ENCODE peak calls at places on chromosomes 5 and 9, in seven cellular contexts. One of them, this sample, is unnamed.

GRCh38 chr5:122611401-122611800 is 163.5 kb upstream of the SNX2 start:
- DNase-seq in GM12865: no peak
- DNase-seq in A549: no peak
- DNase-seq in CD8-positive, alpha-beta memory T cell: no peak
- DNase-seq in astrocyte of the cerebellum: no peak
- DNase-seq in esophagus squamous epithelium: no peak
- DNase-seq in ovary: no peak
- DNase-seq in this sample: no peak

GRCh38 chr5:36495638-36496010 is 110.8 kb upstream of the SLC1A3 start:
- DNase-seq in esophagus squamous epithelium: no peak
- DNase-seq in CD8-positive, alpha-beta memory T cell: no peak
- DNase-seq in A549: no peak
- DNase-seq in ovary: no peak
- DNase-seq in astrocyte of the cerebellum: peak
- DNase-seq in GM12865: no peak
- DNase-seq in this sample: no peak

GRCh38 chr5:172179032-172179989 is 8.7 kb downstream of the STK10 start:
- DNase-seq in CD8-positive, alpha-beta memory T cell: peak
- DNase-seq in A549: no peak
- DNase-seq in esophagus squamous epithelium: no peak
- DNase-seq in GM12865: peak
- DNase-seq in astrocyte of the cerebellum: peak
- DNase-seq in ovary: no peak
- DNase-seq in this sample: no peak

GRCh38 chr5:157778121-157778805 is 34.8 kb downstream of the LSM11 start:
- DNase-seq in astrocyte of the cerebellum: peak
- DNase-seq in esophagus squamous epithelium: no peak
- DNase-seq in GM12865: no peak
- DNase-seq in ovary: no peak
- DNase-seq in CD8-positive, alpha-beta memory T cell: no peak
- DNase-seq in A549: no peak
- DNase-seq in this sample: peak

GRCh38 chr5:4941957-4942830 is 197.9 kb upstream of the ADAMTS16 start:
- DNase-seq in astrocyte of the cerebellum: no peak
- DNase-seq in A549: peak
- DNase-seq in CD8-positive, alpha-beta memory T cell: no peak
- DNase-seq in GM12865: peak
- DNase-seq in esophagus squamous epithelium: no peak
- DNase-seq in ovary: peak
- DNase-seq in this sample: no peak

GRCh38 chr9:84101892-84102632 is 121.5 kb downstream of the RMI1 start:
- DNase-seq in A549: no peak
- DNase-seq in esophagus squamous epithelium: no peak
- DNase-seq in astrocyte of the cerebellum: no peak
- DNase-seq in GM12865: no peak
- DNase-seq in ovary: no peak
- DNase-seq in CD8-positive, alpha-beta memory T cell: no peak
- DNase-seq in this sample: no peak

GRCh38 chr5:174410716-174411512 is 313.5 kb upstream of the MSX2 start:
- DNase-seq in GM12865: no peak
- DNase-seq in A549: peak
- DNase-seq in CD8-positive, alpha-beta memory T cell: no peak
- DNase-seq in astrocyte of the cerebellum: no peak
- DNase-seq in ovary: no peak
- DNase-seq in esophagus squamous epithelium: no peak
- DNase-seq in this sample: no peak

GRCh38 chr9:17528859-17529258 is 50.0 kb upstream of the SH3GL2 start:
- DNase-seq in astrocyte of the cerebellum: no peak
- DNase-seq in CD8-positive, alpha-beta memory T cell: no peak
- DNase-seq in A549: no peak
- DNase-seq in esophagus squamous epithelium: no peak
- DNase-seq in ovary: no peak
- DNase-seq in GM12865: no peak
- DNase-seq in this sample: no peak

GRCh38 chr5:158117467-158118165 is 258.7 kb upstream of the CLINT1 start:
- DNase-seq in CD8-positive, alpha-beta memory T cell: no peak
- DNase-seq in esophagus squamous epithelium: no peak
- DNase-seq in GM12865: no peak
- DNase-seq in A549: no peak
- DNase-seq in astrocyte of the cerebellum: no peak
- DNase-seq in ovary: no peak
- DNase-seq in this sample: no peak

GRCh38 chr5:135878156-135878620 is 17.5 kb downstream of the IL9 start:
- DNase-seq in astrocyte of the cerebellum: no peak
- DNase-seq in A549: no peak
- DNase-seq in GM12865: no peak
- DNase-seq in esophagus squamous epithelium: no peak
- DNase-seq in CD8-positive, alpha-beta memory T cell: no peak
- DNase-seq in ovary: no peak
- DNase-seq in this sample: no peak

DNA sequence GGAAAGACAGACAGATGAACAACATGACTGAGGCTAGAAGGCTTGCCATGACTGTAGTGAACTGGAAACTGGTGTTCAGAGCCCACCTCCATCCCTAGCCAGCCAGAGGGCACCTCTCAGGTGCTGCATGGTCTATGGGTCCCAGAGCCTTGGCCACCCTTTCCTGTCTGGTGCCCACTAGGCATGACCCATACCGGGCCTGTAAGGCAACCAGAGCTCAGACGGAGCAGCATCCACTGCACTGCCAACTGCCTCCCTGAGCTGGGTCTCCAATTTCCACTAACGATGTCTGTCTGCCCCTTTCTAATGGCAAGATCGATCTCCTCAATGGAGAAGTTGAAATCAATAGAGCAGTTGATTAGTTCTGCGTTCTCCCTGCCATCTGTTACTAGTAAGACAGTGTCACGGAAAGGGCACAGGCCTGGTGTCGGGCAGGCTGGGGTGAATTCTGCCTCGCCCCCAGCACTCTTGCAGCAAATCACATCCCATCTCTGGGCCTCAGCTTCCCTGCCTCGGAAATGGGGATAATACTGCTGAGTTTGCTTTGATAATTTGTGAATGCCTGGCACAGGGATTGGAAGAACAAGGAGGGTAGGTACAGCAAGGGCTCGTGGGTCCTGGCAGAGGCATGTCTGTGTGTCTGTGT is 172.3 kb upstream of the MVB12B start:
- DNase-seq in astrocyte of the cerebellum: no peak
- DNase-seq in ovary: peak
- DNase-seq in GM12865: no peak
- DNase-seq in A549: no peak
- DNase-seq in esophagus squamous epithelium: no peak
- DNase-seq in CD8-positive, alpha-beta memory T cell: no peak
- DNase-seq in this sample: no peak
- H3K4me3 ChIP-seq in astrocyte of the cerebellum: no peak
- H3K4me3 ChIP-seq in ovary: no peak
- H3K4me3 ChIP-seq in GM12865: no peak
- H3K4me3 ChIP-seq in A549: no peak
- H3K4me3 ChIP-seq in esophagus squamous epithelium: no peak
- H3K4me3 ChIP-seq in CD8-positive, alpha-beta memory T cell: no peak
- H3K4me3 ChIP-seq in this sample: no peak

GRCh38 chr5:139381837-139382361 is 1.2 kb downstream of the SLC23A1 start:
- DNase-seq in GM12865: no peak
- DNase-seq in A549: no peak
- DNase-seq in astrocyte of the cerebellum: no peak
- DNase-seq in CD8-positive, alpha-beta memory T cell: no peak
- DNase-seq in ovary: no peak
- DNase-seq in esophagus squamous epithelium: no peak
- DNase-seq in this sample: no peak
- H3K4me3 ChIP-seq in GM12865: no peak
- H3K4me3 ChIP-seq in A549: no peak
- H3K4me3 ChIP-seq in astrocyte of the cerebellum: no peak
- H3K4me3 ChIP-seq in CD8-positive, alpha-beta memory T cell: no peak
- H3K4me3 ChIP-seq in ovary: no peak
- H3K4me3 ChIP-seq in esophagus squamous epithelium: no peak
- H3K4me3 ChIP-seq in this sample: no peak

DNA sequence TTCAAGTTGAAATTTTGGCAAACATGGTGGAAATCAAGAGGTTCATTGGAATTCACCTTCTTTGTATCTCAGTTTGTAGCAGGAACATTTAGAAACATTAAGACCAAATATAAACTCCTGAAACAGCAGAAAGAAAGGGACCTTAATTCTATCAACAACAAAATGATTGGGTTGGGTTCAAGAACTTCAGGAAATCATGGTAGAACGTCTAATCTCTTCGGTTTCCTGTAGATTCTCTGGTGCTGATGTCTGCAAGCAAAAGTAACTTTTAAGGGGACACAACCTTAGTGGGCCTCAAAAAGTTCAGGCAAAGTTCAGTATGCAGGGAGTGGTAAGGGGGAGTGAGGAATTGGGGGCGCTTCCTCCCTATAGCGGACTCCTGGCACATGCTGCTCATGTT is 3.4 kb downstream of the IL33 start:
- DNase-seq in ovary: no peak
- DNase-seq in astrocyte of the cerebellum: no peak
- DNase-seq in CD8-positive, alpha-beta memory T cell: no peak
- DNase-seq in GM12865: no peak
- DNase-seq in A549: no peak
- DNase-seq in esophagus squamous epithelium: no peak
- DNase-seq in this sample: no peak
- H3K4me3 ChIP-seq in ovary: no peak
- H3K4me3 ChIP-seq in astrocyte of the cerebellum: no peak
- H3K4me3 ChIP-seq in CD8-positive, alpha-beta memory T cell: no peak
- H3K4me3 ChIP-seq in GM12865: no peak
- H3K4me3 ChIP-seq in A549: no peak
- H3K4me3 ChIP-seq in esophagus squamous epithelium: no peak
- H3K4me3 ChIP-seq in this sample: no peak

DNA sequence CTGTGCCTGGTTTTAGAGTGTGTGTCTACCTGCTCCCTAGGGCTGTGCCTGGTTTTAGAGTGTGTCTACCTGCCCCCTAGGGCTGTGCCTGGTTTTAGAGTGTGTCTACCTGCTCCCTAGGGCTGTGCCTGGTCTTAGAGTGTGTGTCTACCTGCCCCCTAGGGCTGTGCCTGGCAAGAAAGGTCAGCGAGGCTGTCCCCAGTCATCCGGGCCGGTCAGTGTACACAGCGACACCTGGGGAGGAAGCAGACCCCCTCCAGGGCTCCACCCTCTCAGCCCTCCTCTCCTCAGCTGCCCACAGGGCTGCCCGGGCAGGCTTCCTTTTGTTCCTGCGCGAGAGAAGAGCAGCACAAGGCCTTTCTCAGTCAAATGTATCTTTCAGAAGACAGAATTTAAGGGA is 4.1 kb downstream of the NRARP start:
- DNase-seq in CD8-positive, alpha-beta memory T cell: no peak
- DNase-seq in esophagus squamous epithelium: no peak
- DNase-seq in A549: no peak
- DNase-seq in ovary: no peak
- DNase-seq in GM12865: no peak
- DNase-seq in astrocyte of the cerebellum: no peak
- DNase-seq in this sample: no peak
- H3K4me3 ChIP-seq in CD8-positive, alpha-beta memory T cell: no peak
- H3K4me3 ChIP-seq in esophagus squamous epithelium: no peak
- H3K4me3 ChIP-seq in A549: no peak
- H3K4me3 ChIP-seq in ovary: no peak
- H3K4me3 ChIP-seq in GM12865: no peak
- H3K4me3 ChIP-seq in astrocyte of the cerebellum: no peak
- H3K4me3 ChIP-seq in this sample: no peak

DNA sequence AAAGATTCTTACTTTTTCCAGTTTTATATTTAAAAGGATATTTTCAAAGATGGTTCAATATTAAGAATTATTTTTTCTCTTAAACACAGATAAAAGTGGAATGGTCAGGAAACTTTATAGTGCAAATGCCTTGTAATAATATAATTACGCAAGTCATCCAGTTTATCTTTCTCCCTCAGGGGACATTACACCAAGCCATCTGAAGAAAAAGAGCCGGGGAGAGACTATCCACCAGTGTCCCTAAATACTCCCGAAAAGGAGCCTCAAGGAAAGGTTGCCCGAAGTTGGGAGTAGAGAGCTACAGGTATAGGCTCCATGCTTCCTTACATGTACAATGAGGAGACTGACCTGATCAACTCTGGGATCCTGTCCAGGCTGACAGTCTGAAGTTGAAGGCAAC is 101.1 kb downstream of the SERINC5 start:
- DNase-seq in GM12865: no peak
- DNase-seq in esophagus squamous epithelium: no peak
- DNase-seq in astrocyte of the cerebellum: no peak
- DNase-seq in A549: no peak
- DNase-seq in CD8-positive, alpha-beta memory T cell: no peak
- DNase-seq in ovary: no peak
- DNase-seq in this sample: no peak
- H3K4me3 ChIP-seq in GM12865: no peak
- H3K4me3 ChIP-seq in esophagus squamous epithelium: no peak
- H3K4me3 ChIP-seq in astrocyte of the cerebellum: no peak
- H3K4me3 ChIP-seq in A549: no peak
- H3K4me3 ChIP-seq in CD8-positive, alpha-beta memory T cell: no peak
- H3K4me3 ChIP-seq in ovary: no peak
- H3K4me3 ChIP-seq in this sample: no peak

This sample was measured in skeletal muscle cell.